ENCODE peak calls at places on chromosomes 11 and 22, in four cellular contexts. One of them, this sample, is unnamed.

GRCh38 chr11:61128947-61129346 is 26.7 kb downstream of the CD5 start:
- DNase-seq in GM06990: no peak
- DNase-seq in mucosa of descending colon: no peak
- DNase-seq in psoas muscle: no peak
- DNase-seq in this sample: no peak

GRCh38 chr11:49995559-49995958 is 13.2 kb upstream of the OR4C12 start:
- DNase-seq in GM06990: no peak
- DNase-seq in mucosa of descending colon: no peak
- DNase-seq in psoas muscle: no peak
- DNase-seq in this sample: no peak

GRCh38 chr11:47409440-47410403 is 1.3 kb downstream of the SLC39A13 start:
- DNase-seq in GM06990: no peak
- DNase-seq in mucosa of descending colon: no peak
- DNase-seq in psoas muscle: no peak
- DNase-seq in this sample: no peak

GRCh38 chr11:79592441-79593223 is 151.8 kb upstream of the TENM4 start:
- DNase-seq in GM06990: no peak
- DNase-seq in mucosa of descending colon: no peak
- DNase-seq in psoas muscle: no peak
- DNase-seq in this sample: no peak

GRCh38 chr11:11177156-11177808 is 175.8 kb downstream of the CSNK2A3 start:
- DNase-seq in GM06990: no peak
- DNase-seq in mucosa of descending colon: no peak
- DNase-seq in psoas muscle: no peak
- DNase-seq in this sample: peak; percentile 74

GRCh38 chr11:59573216-59573615 is 42.4 kb downstream of the OSBP start:
- DNase-seq in GM06990: no peak
- DNase-seq in mucosa of descending colon: no peak
- DNase-seq in psoas muscle: no peak
- DNase-seq in this sample: no peak

GRCh38 chr11:86644291-86644690 is 28.1 kb downstream of the ME3 start:
- DNase-seq in GM06990: no peak
- DNase-seq in mucosa of descending colon: no peak
- DNase-seq in psoas muscle: no peak
- DNase-seq in this sample: no peak

GRCh38 chr11:113773092-113773415 is 438 bp downstream of the ZW10 start:
- DNase-seq in GM06990: no peak
- DNase-seq in mucosa of descending colon: peak; percentile 62
- DNase-seq in psoas muscle: no peak
- DNase-seq in this sample: no peak

GRCh38 chr11:103892603-103893002 is 143.8 kb upstream of the DDI1 start:
- DNase-seq in GM06990: no peak
- DNase-seq in mucosa of descending colon: no peak
- DNase-seq in psoas muscle: no peak
- DNase-seq in this sample: no peak

GRCh38 chr11:62842171-62842717 is 2.9 kb upstream of the WDR74 start:
- DNase-seq in GM06990: peak; percentile 77
- DNase-seq in mucosa of descending colon: peak; percentile 77
- DNase-seq in psoas muscle: peak; percentile 70
- DNase-seq in this sample: no peak

GRCh38 chr11:72083414-72083813 is 2.8 kb downstream of the LRRC51 start:
- DNase-seq in GM06990: no peak
- DNase-seq in mucosa of descending colon: no peak
- DNase-seq in psoas muscle: no peak
- DNase-seq in this sample: no peak

GRCh38 chr11:1701041-1701807 is 4.2 kb downstream of the KRTAP5-6 start:
- DNase-seq in GM06990: no peak
- DNase-seq in mucosa of descending colon: no peak
- DNase-seq in psoas muscle: no peak
- DNase-seq in this sample: no peak

GRCh38 chr11:11946180-11946579 is 62.2 kb downstream of the DKK3 start:
- DNase-seq in GM06990: no peak
- DNase-seq in mucosa of descending colon: no peak
- DNase-seq in psoas muscle: no peak
- DNase-seq in this sample: no peak

GRCh38 chr11:110968348-110969062 is 256.3 kb upstream of the ARHGAP20 start:
- DNase-seq in GM06990: no peak
- DNase-seq in mucosa of descending colon: no peak
- DNase-seq in psoas muscle: no peak
- DNase-seq in this sample: no peak

GRCh38 chr11:45083544-45084087 is 62.8 kb upstream of the PRDM11 start:
- DNase-seq in GM06990: no peak
- DNase-seq in mucosa of descending colon: no peak
- DNase-seq in psoas muscle: no peak
- DNase-seq in this sample: no peak

GRCh38 chr11:70282012-70282411 is 11.5 kb downstream of the PPFIA1 start:
- DNase-seq in GM06990: no peak
- DNase-seq in mucosa of descending colon: no peak
- DNase-seq in psoas muscle: no peak
- DNase-seq in this sample: no peak

GRCh38 chr11:129023968-129024676 is 81.5 kb upstream of the TP53AIP1 start:
- DNase-seq in GM06990: no peak
- DNase-seq in mucosa of descending colon: peak; percentile 71
- DNase-seq in psoas muscle: no peak
- DNase-seq in this sample: no peak

GRCh38 chr11:23988381-23989006 is 508.4 kb upstream of the LUZP2 start:
- DNase-seq in GM06990: no peak
- DNase-seq in mucosa of descending colon: no peak
- DNase-seq in psoas muscle: no peak
- DNase-seq in this sample: no peak

GRCh38 chr11:41494716-41495115 is 35.3 kb upstream of the LRRC4C start:
- DNase-seq in GM06990: no peak
- DNase-seq in mucosa of descending colon: no peak
- DNase-seq in psoas muscle: no peak
- DNase-seq in this sample: no peak

GRCh38 chr11:12124306-12124705 is 13.9 kb downstream of the MICAL2 start:
- DNase-seq in GM06990: no peak
- DNase-seq in mucosa of descending colon: no peak
- DNase-seq in psoas muscle: no peak
- DNase-seq in this sample: no peak

GRCh38 chr22:35539910-35540599 is 576 bp upstream of the RASD2 start:
- DNase-seq in GM06990: peak; percentile 56
- DNase-seq in mucosa of descending colon: peak; percentile 65
- DNase-seq in psoas muscle: peak; percentile 79
- DNase-seq in this sample: no peak

GRCh38 chr22:19349778-19350475 is 58.4 kb upstream of the CLTCL1 start:
- DNase-seq in GM06990: no peak
- DNase-seq in mucosa of descending colon: no peak
- DNase-seq in psoas muscle: no peak
- DNase-seq in this sample: no peak

GRCh38 chr11:108933630-108934029 is 268.8 kb downstream of the DDX10 start:
- DNase-seq in GM06990: no peak
- DNase-seq in mucosa of descending colon: no peak
- DNase-seq in psoas muscle: no peak
- DNase-seq in this sample: no peak

GRCh38 chr22:46437990-46438389 is 99.4 kb downstream of the CELSR1 start:
- DNase-seq in GM06990: no peak
- DNase-seq in mucosa of descending colon: no peak
- DNase-seq in psoas muscle: no peak
- DNase-seq in this sample: no peak

GRCh38 chr11:131253142-131253884 is 117.1 kb upstream of the NTM start:
- DNase-seq in GM06990: no peak
- DNase-seq in mucosa of descending colon: no peak
- DNase-seq in psoas muscle: no peak
- DNase-seq in this sample: no peak

GRCh38 chr11:36333897-36334296 is 37.8 kb downstream of the PRR5L start:
- DNase-seq in GM06990: no peak
- DNase-seq in mucosa of descending colon: no peak
- DNase-seq in psoas muscle: no peak
- DNase-seq in this sample: peak; percentile 42

GRCh38 chr11:21895686-21896085 is 297.2 kb upstream of the ANO5 start:
- DNase-seq in GM06990: no peak
- DNase-seq in mucosa of descending colon: no peak
- DNase-seq in psoas muscle: no peak
- DNase-seq in this sample: no peak

GRCh38 chr11:60871378-60872061 is 4.2 kb downstream of the ZP1 start:
- DNase-seq in GM06990: no peak
- DNase-seq in mucosa of descending colon: peak; percentile 42
- DNase-seq in psoas muscle: peak; percentile 60
- DNase-seq in this sample: no peak

GRCh38 chr22:28106601-28107000 is 187.5 kb upstream of the PITPNB start:
- DNase-seq in GM06990: no peak
- DNase-seq in mucosa of descending colon: no peak
- DNase-seq in psoas muscle: no peak
- DNase-seq in this sample: no peak

GRCh38 chr11:31943056-31943780 is 132.1 kb upstream of the PAX6 start:
- DNase-seq in GM06990: peak; percentile 9
- DNase-seq in mucosa of descending colon: no peak
- DNase-seq in psoas muscle: no peak
- DNase-seq in this sample: peak; percentile 74

GRCh38 chr11:76688146-76688545 is 17.6 kb upstream of the LRRC32 start:
- DNase-seq in GM06990: no peak
- DNase-seq in mucosa of descending colon: peak; percentile 22
- DNase-seq in psoas muscle: no peak
- DNase-seq in this sample: no peak

GRCh38 chr22:49657275-49657973 is 170.2 kb downstream of the BRD1 start:
- DNase-seq in GM06990: peak; percentile 66
- DNase-seq in mucosa of descending colon: peak; percentile 72
- DNase-seq in psoas muscle: peak; percentile 82
- DNase-seq in this sample: no peak

GRCh38 chr11:5522308-5522707 is 5.8 kb upstream of the UBQLNL start:
- DNase-seq in GM06990: no peak
- DNase-seq in mucosa of descending colon: no peak
- DNase-seq in psoas muscle: no peak
- DNase-seq in this sample: no peak

GRCh38 chr11:73913472-73913871 is 36.7 kb downstream of the PAAF1 start:
- DNase-seq in GM06990: no peak
- DNase-seq in mucosa of descending colon: no peak
- DNase-seq in psoas muscle: no peak
- DNase-seq in this sample: no peak

GRCh38 chr11:73907191-73907590 is 30.4 kb downstream of the PAAF1 start:
- DNase-seq in GM06990: no peak
- DNase-seq in mucosa of descending colon: no peak
- DNase-seq in psoas muscle: peak; percentile 48
- DNase-seq in this sample: no peak

GRCh38 chr11:73914284-73914683 is 36.5 kb upstream of the DNAJB13 start:
- DNase-seq in GM06990: no peak
- DNase-seq in mucosa of descending colon: no peak
- DNase-seq in psoas muscle: no peak
- DNase-seq in this sample: no peak

GRCh38 chr11:73916435-73916834 is 34.4 kb upstream of the DNAJB13 start:
- DNase-seq in GM06990: no peak
- DNase-seq in mucosa of descending colon: no peak
- DNase-seq in psoas muscle: no peak
- DNase-seq in this sample: no peak

DNA sequence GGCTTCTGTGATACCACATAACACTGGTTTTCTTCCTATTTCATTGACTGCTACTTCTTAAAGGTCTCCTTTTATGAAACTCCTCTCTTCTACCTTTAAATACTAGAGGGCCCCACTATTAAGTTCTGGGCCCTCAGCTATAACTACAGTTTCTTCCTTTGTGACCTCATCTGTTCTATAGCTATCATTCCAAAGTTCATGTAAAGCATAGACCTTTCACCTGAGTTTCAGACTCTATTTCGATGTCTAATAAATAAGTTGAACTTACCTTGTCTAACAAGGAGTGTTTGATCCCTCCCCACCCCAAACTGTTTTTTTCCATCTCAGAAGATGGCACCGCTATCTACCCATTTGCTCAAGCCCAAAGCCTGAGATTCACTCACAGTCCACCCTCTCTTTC is 35.2 kb downstream of the PAAF1 start:
- DNase-seq in GM06990: no peak
- DNase-seq in mucosa of descending colon: no peak
- DNase-seq in psoas muscle: no peak
- DNase-seq in this sample: no peak
- H3K36me3 ChIP-seq in GM06990: peaks cover 8% of the 10 kb centered on the region
- H3K36me3 ChIP-seq in mucosa of descending colon: no peaks in the 10 kb centered on the region
- H3K36me3 ChIP-seq in psoas muscle: peaks cover 80% of the 10 kb centered on the region
- H3K36me3 ChIP-seq in this sample: peaks cover 89% of the 10 kb centered on the region

GRCh38 chr11:57674251-57674650 is 6.3 kb downstream of the ZDHHC5 start:
- DNase-seq in GM06990: no peak
- DNase-seq in mucosa of descending colon: no peak
- DNase-seq in psoas muscle: no peak
- DNase-seq in this sample: no peak
- H3K4me3 ChIP-seq in GM06990: no peak overlapping the region
- H3K4me3 ChIP-seq in mucosa of descending colon: no peak overlapping the region
- H3K4me3 ChIP-seq in psoas muscle: no peak overlapping the region
- H3K4me3 ChIP-seq in this sample: no peak overlapping the region

GRCh38 chr22:43992331-43992821 is 31.7 kb upstream of the PARVB start:
- DNase-seq in GM06990: no peak
- DNase-seq in mucosa of descending colon: no peak
- DNase-seq in psoas muscle: no peak
- DNase-seq in this sample: no peak

GRCh38 chr22:43994416-43994815 is 29.7 kb upstream of the PARVB start:
- DNase-seq in GM06990: no peak
- DNase-seq in mucosa of descending colon: no peak
- DNase-seq in psoas muscle: no peak
- DNase-seq in this sample: no peak

GRCh38 chr22:43993072-43993760 is 30.9 kb upstream of the PARVB start:
- DNase-seq in GM06990: peak; percentile 41
- DNase-seq in mucosa of descending colon: no peak
- DNase-seq in psoas muscle: peak; percentile 76
- DNase-seq in this sample: no peak

GRCh38 chr22:43995057-43995685 is 28.9 kb upstream of the PARVB start:
- DNase-seq in GM06990: no peak
- DNase-seq in mucosa of descending colon: no peak
- DNase-seq in psoas muscle: no peak
- DNase-seq in this sample: no peak

DNA sequence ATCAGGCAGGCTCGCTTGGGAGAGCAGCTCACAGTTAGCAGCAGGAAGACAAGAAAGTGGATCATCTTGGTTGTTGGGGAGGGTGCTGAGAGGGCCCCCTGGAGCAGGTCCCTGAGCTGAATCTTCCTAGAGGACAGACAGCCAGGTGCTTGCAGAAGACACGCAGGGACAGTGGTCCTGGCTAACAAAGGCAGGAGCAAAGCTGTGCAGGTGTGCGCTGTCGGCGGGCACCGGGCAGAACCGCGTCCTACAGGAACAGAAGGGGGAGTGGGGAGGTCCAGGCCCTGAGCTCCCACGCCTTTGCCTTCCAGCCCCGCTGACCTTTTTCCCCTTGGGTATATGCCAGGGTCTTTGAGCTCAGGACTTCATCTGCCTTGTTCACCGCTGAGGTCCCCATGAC is 30.1 kb upstream of the PARVB start:
- DNase-seq in GM06990: no peak
- DNase-seq in mucosa of descending colon: no peak
- DNase-seq in psoas muscle: no peak
- DNase-seq in this sample: no peak
- H3K36me3 ChIP-seq in GM06990: peaks cover 20% of the 10 kb centered on the region
- H3K36me3 ChIP-seq in mucosa of descending colon: peaks cover 3% of the 10 kb centered on the region
- H3K36me3 ChIP-seq in psoas muscle: peaks cover 87% of the 10 kb centered on the region
- H3K36me3 ChIP-seq in this sample: peaks cover 76% of the 10 kb centered on the region

GRCh38 chr11:64253043-64253442 is 1.7 kb downstream of the PLCB3 start:
- DNase-seq in GM06990: no peak
- DNase-seq in mucosa of descending colon: no peak
- DNase-seq in psoas muscle: peak; percentile 41
- DNase-seq in this sample: no peak

GRCh38 chr11:64250875-64251721 is at the start of gene PLCB3:
- DNase-seq in GM06990: peak; percentile 55
- DNase-seq in mucosa of descending colon: peak; percentile 77
- DNase-seq in psoas muscle: peak; percentile 82
- DNase-seq in this sample: no peak

GRCh38 chr11:64251722-64251985 is 324 bp downstream of the PLCB3 start:
- DNase-seq in GM06990: no peak
- DNase-seq in mucosa of descending colon: no peak
- DNase-seq in psoas muscle: no peak
- DNase-seq in this sample: no peak

GRCh38 chr11:64253481-64253880 is 2.2 kb downstream of the PLCB3 start:
- DNase-seq in GM06990: no peak
- DNase-seq in mucosa of descending colon: no peak
- DNase-seq in psoas muscle: peak; percentile 83
- DNase-seq in this sample: no peak

GRCh38 chr11:64251986-64252837 is 882 bp downstream of the PLCB3 start:
- DNase-seq in GM06990: no peak
- DNase-seq in mucosa of descending colon: peak; percentile 90
- DNase-seq in psoas muscle: peak; percentile 74
- DNase-seq in this sample: no peak
- H3K4me3 ChIP-seq in GM06990: peak overlapping the region; percentile 71
- H3K4me3 ChIP-seq in mucosa of descending colon: peak overlapping the region; percentile 78
- H3K4me3 ChIP-seq in psoas muscle: peak overlapping the region; percentile 89
- H3K4me3 ChIP-seq in this sample: peak overlapping the region; percentile 92

This sample was measured in esophagus muscularis mucosa.